ENCODE peak calls at places on chromosomes 12 and 14, in ten cellular contexts. One of them, this sample, is unnamed.

GRCh38 chr12:79689041-79689476 is 1.7 kb downstream of the PAWR start:
- DNase-seq in HepG2: peak
- DNase-seq in tibial nerve: no peak
- DNase-seq in A549: peak
- DNase-seq in ovary: no peak
- DNase-seq in spleen: no peak
- DNase-seq in Peyer's patch: no peak
- DNase-seq in uterus: no peak
- DNase-seq in thyroid gland: no peak
- DNase-seq in endothelial cell of umbilical vein: no peak
- DNase-seq in this sample: no peak

GRCh38 chr12:6268484-6269157 is 41.9 kb upstream of the PLEKHG6 start:
- DNase-seq in HepG2: no peak
- DNase-seq in tibial nerve: no peak
- DNase-seq in A549: no peak
- DNase-seq in ovary: peak
- DNase-seq in spleen: peak
- DNase-seq in Peyer's patch: no peak
- DNase-seq in uterus: no peak
- DNase-seq in thyroid gland: peak
- DNase-seq in endothelial cell of umbilical vein: no peak
- DNase-seq in this sample: no peak

GRCh38 chr14:74663884-74664283 is 49.0 kb downstream of the AREL1 start:
- DNase-seq in HepG2: no peak
- DNase-seq in tibial nerve: peak
- DNase-seq in A549: no peak
- DNase-seq in ovary: no peak
- DNase-seq in spleen: no peak
- DNase-seq in Peyer's patch: no peak
- DNase-seq in uterus: no peak
- DNase-seq in thyroid gland: no peak
- DNase-seq in endothelial cell of umbilical vein: no peak
- DNase-seq in this sample: peak

GRCh38 chr12:24728366-24728765 is 220.5 kb downstream of the BCAT1 start:
- DNase-seq in HepG2: peak
- DNase-seq in tibial nerve: no peak
- DNase-seq in A549: peak
- DNase-seq in ovary: no peak
- DNase-seq in spleen: no peak
- DNase-seq in Peyer's patch: no peak
- DNase-seq in uterus: no peak
- DNase-seq in thyroid gland: no peak
- DNase-seq in endothelial cell of umbilical vein: peak
- DNase-seq in this sample: no peak

GRCh38 chr12:46825526-46826414 is at the start of gene SLC38A4:
- DNase-seq in HepG2: peak
- DNase-seq in tibial nerve: no peak
- DNase-seq in A549: no peak
- DNase-seq in ovary: no peak
- DNase-seq in spleen: no peak
- DNase-seq in Peyer's patch: no peak
- DNase-seq in uterus: no peak
- DNase-seq in thyroid gland: no peak
- DNase-seq in endothelial cell of umbilical vein: peak
- DNase-seq in this sample: peak

GRCh38 chr14:36171607-36172006 is 4.9 kb downstream of the PTCSC3 start:
- DNase-seq in HepG2: no peak
- DNase-seq in tibial nerve: no peak
- DNase-seq in A549: no peak
- DNase-seq in ovary: no peak
- DNase-seq in spleen: no peak
- DNase-seq in Peyer's patch: no peak
- DNase-seq in uterus: no peak
- DNase-seq in thyroid gland: peak
- DNase-seq in endothelial cell of umbilical vein: no peak
- DNase-seq in this sample: no peak

GRCh38 chr14:26963696-26964095 is 365.9 kb upstream of the NOVA1 start:
- DNase-seq in HepG2: no peak
- DNase-seq in tibial nerve: no peak
- DNase-seq in A549: peak
- DNase-seq in ovary: no peak
- DNase-seq in spleen: no peak
- DNase-seq in Peyer's patch: no peak
- DNase-seq in uterus: peak
- DNase-seq in thyroid gland: no peak
- DNase-seq in endothelial cell of umbilical vein: no peak
- DNase-seq in this sample: no peak

GRCh38 chr12:62268956-62269355 is 8.8 kb downstream of the USP15 start:
- DNase-seq in HepG2: no peak
- DNase-seq in tibial nerve: no peak
- DNase-seq in A549: peak
- DNase-seq in ovary: no peak
- DNase-seq in spleen: no peak
- DNase-seq in Peyer's patch: no peak
- DNase-seq in uterus: no peak
- DNase-seq in thyroid gland: no peak
- DNase-seq in endothelial cell of umbilical vein: peak
- DNase-seq in this sample: no peak

GRCh38 chr12:80411787-80412186 is 32.2 kb upstream of the PTPRQ start:
- DNase-seq in HepG2: no peak
- DNase-seq in tibial nerve: no peak
- DNase-seq in A549: no peak
- DNase-seq in ovary: no peak
- DNase-seq in spleen: no peak
- DNase-seq in Peyer's patch: no peak
- DNase-seq in uterus: no peak
- DNase-seq in thyroid gland: no peak
- DNase-seq in endothelial cell of umbilical vein: no peak
- DNase-seq in this sample: no peak

GRCh38 chr14:74512431-74512830 is 18.9 kb downstream of the ISCA2 start:
- DNase-seq in HepG2: no peak
- DNase-seq in tibial nerve: no peak
- DNase-seq in A549: no peak
- DNase-seq in ovary: peak
- DNase-seq in spleen: peak
- DNase-seq in Peyer's patch: no peak
- DNase-seq in uterus: no peak
- DNase-seq in thyroid gland: no peak
- DNase-seq in endothelial cell of umbilical vein: no peak
- DNase-seq in this sample: no peak

GRCh38 chr12:22722779-22723178 is 97.8 kb downstream of the ETNK1 start:
- DNase-seq in HepG2: no peak
- DNase-seq in tibial nerve: no peak
- DNase-seq in A549: no peak
- DNase-seq in ovary: no peak
- DNase-seq in spleen: no peak
- DNase-seq in Peyer's patch: no peak
- DNase-seq in uterus: no peak
- DNase-seq in thyroid gland: no peak
- DNase-seq in endothelial cell of umbilical vein: no peak
- DNase-seq in this sample: no peak

GRCh38 chr12:26870491-26871419 is 37.8 kb upstream of the ITPR2 start:
- DNase-seq in HepG2: no peak
- DNase-seq in tibial nerve: no peak
- DNase-seq in A549: peak
- DNase-seq in ovary: no peak
- DNase-seq in spleen: no peak
- DNase-seq in Peyer's patch: no peak
- DNase-seq in uterus: peak
- DNase-seq in thyroid gland: peak
- DNase-seq in endothelial cell of umbilical vein: peak
- DNase-seq in this sample: no peak

GRCh38 chr12:11893998-11894397 is 176.7 kb upstream of the BCL2L14 start:
- DNase-seq in HepG2: no peak
- DNase-seq in tibial nerve: no peak
- DNase-seq in A549: no peak
- DNase-seq in ovary: no peak
- DNase-seq in spleen: no peak
- DNase-seq in Peyer's patch: no peak
- DNase-seq in uterus: no peak
- DNase-seq in thyroid gland: no peak
- DNase-seq in endothelial cell of umbilical vein: no peak
- DNase-seq in this sample: no peak
- TF ChIP-seq POLR2A in HepG2: no peak
- TF ChIP-seq POLR2A in tibial nerve: no peak
- TF ChIP-seq POLR2A in A549: no peak
- TF ChIP-seq POLR2A in ovary: no peak
- TF ChIP-seq POLR2A in spleen: no peak
- TF ChIP-seq POLR2A in Peyer's patch: no peak
- TF ChIP-seq POLR2A in uterus: no peak
- TF ChIP-seq POLR2A in thyroid gland: no peak
- TF ChIP-seq POLR2A in endothelial cell of umbilical vein: no peak
- TF ChIP-seq POLR2A in this sample: no peak

GRCh38 chr14:99185436-99186068 is 86.4 kb downstream of the BCL11B start:
- DNase-seq in HepG2: no peak
- DNase-seq in tibial nerve: no peak
- DNase-seq in A549: no peak
- DNase-seq in ovary: no peak
- DNase-seq in spleen: no peak
- DNase-seq in Peyer's patch: no peak
- DNase-seq in uterus: no peak
- DNase-seq in thyroid gland: no peak
- DNase-seq in endothelial cell of umbilical vein: no peak
- DNase-seq in this sample: no peak
- H3K27ac ChIP-seq in HepG2: no peak
- H3K27ac ChIP-seq in tibial nerve: no peak
- H3K27ac ChIP-seq in A549: no peak
- H3K27ac ChIP-seq in ovary: no peak
- H3K27ac ChIP-seq in spleen: no peak
- H3K27ac ChIP-seq in Peyer's patch: no peak
- H3K27ac ChIP-seq in uterus: no peak
- H3K27ac ChIP-seq in thyroid gland: no peak
- H3K27ac ChIP-seq in endothelial cell of umbilical vein: no peak
- H3K27ac ChIP-seq in this sample: no peak

DNA sequence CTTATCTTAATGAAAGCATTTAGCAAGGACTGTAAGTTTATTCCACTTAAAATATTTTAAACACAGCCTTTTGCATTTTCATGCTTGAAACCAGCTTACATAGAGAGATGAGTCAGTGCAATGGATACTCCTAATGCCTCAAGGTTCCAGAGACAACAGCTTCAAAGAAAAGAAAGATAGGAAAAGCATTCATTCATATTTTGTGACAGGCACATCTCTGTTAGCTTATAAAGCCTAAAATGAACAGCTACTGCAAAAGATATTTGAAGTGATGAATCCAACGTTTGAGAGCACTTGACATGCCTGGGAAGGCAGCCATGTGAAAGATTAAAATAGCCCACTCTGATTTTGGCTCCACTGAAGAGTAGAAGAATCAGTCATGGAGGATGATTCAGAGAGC is 814.5 kb downstream of the RPS29 start:
- DNase-seq in HepG2: no peak
- DNase-seq in tibial nerve: no peak
- DNase-seq in A549: no peak
- DNase-seq in ovary: no peak
- DNase-seq in spleen: no peak
- DNase-seq in Peyer's patch: no peak
- DNase-seq in uterus: no peak
- DNase-seq in thyroid gland: peak
- DNase-seq in endothelial cell of umbilical vein: no peak
- DNase-seq in this sample: no peak
- TF ChIP-seq POLR2A in HepG2: no peak
- TF ChIP-seq POLR2A in tibial nerve: no peak
- TF ChIP-seq POLR2A in A549: no peak
- TF ChIP-seq POLR2A in ovary: no peak
- TF ChIP-seq POLR2A in spleen: no peak
- TF ChIP-seq POLR2A in Peyer's patch: no peak
- TF ChIP-seq POLR2A in uterus: no peak
- TF ChIP-seq POLR2A in thyroid gland: no peak
- TF ChIP-seq POLR2A in endothelial cell of umbilical vein: no peak
- TF ChIP-seq POLR2A in this sample: no peak

GRCh38 chr12:123250471-123251383 is 17.5 kb downstream of the MTRFR start:
- DNase-seq in HepG2: peak
- DNase-seq in tibial nerve: no peak
- DNase-seq in A549: peak
- DNase-seq in ovary: no peak
- DNase-seq in spleen: peak
- DNase-seq in Peyer's patch: no peak
- DNase-seq in uterus: peak
- DNase-seq in thyroid gland: no peak
- DNase-seq in endothelial cell of umbilical vein: no peak
- DNase-seq in this sample: no peak
- H3K27ac ChIP-seq in HepG2: peak
- H3K27ac ChIP-seq in tibial nerve: no peak
- H3K27ac ChIP-seq in A549: peak
- H3K27ac ChIP-seq in ovary: no peak
- H3K27ac ChIP-seq in spleen: no peak
- H3K27ac ChIP-seq in Peyer's patch: no peak
- H3K27ac ChIP-seq in uterus: peak
- H3K27ac ChIP-seq in thyroid gland: no peak
- H3K27ac ChIP-seq in endothelial cell of umbilical vein: no peak
- H3K27ac ChIP-seq in this sample: no peak